ENCODE peak calls at places on chromosomes 3 and 15, in eight cellular contexts. Y, I, T, Q, V, G, F and S are unnamed samples.

GRCh38 chr3:61645148-61645547 is 83.8 kb downstream of the PTPRG start:
- DNase-seq in Y (no peak), I (no peak), T (no peak), Q (peak), V (no peak), G (no peak), F (peak), S (no peak)

GRCh38 chr3:43155464-43156121 is 49.7 kb upstream of the POMGNT2 start:
- DNase-seq in Y (peak), I (peak), T (peak), Q (peak), V (no peak), G (peak), F (peak), S (peak)

GRCh38 chr3:14324224-14324944 is 78.0 kb upstream of the SLC6A6 start:
- DNase-seq in Y (no peak), I (no peak), T (no peak), Q (no peak), V (no peak), G (no peak), F (no peak), S (no peak)

GRCh38 chr3:132354916-132355702 is 37.9 kb downstream of the ACP3 start:
- DNase-seq in Y (no peak), I (no peak), T (no peak), Q (no peak), V (no peak), G (no peak), F (no peak), S (no peak)

GRCh38 chr15:72491768-72492167 is 17.6 kb downstream of the ARIH1 start:
- DNase-seq in Y (peak), I (peak), T (no peak), Q (no peak), V (no peak), G (peak), F (peak), S (no peak)

GRCh38 chr15:82538961-82539689 is 1.1 kb downstream of the RPS17 start:
- DNase-seq in Y (no peak), I (peak), T (no peak), Q (no peak), V (no peak), G (no peak), F (no peak), S (no peak)

GRCh38 chr3:148922467-148922866 is 57.4 kb downstream of the CPA3 start:
- DNase-seq in Y (no peak), I (no peak), T (no peak), Q (no peak), V (no peak), G (no peak), F (no peak), S (no peak)

GRCh38 chr15:73822998-73823397 is 50.4 kb upstream of the TBC1D21 start:
- DNase-seq in Y (peak), I (peak), T (peak), Q (no peak), V (no peak), G (peak), F (no peak), S (no peak)

GRCh38 chr15:91873133-91873526 is 19.6 kb downstream of the SLCO3A1 start:
- DNase-seq in Y (no peak), I (no peak), T (no peak), Q (no peak), V (no peak), G (no peak), F (no peak), S (no peak)

GRCh38 chr3:21294768-21295167 is 456.2 kb downstream of the ZNF385D start:
- DNase-seq in Y (no peak), I (peak), T (no peak), Q (no peak), V (no peak), G (peak), F (no peak), S (no peak)

GRCh38 chr3:102224171-102224570 is 210.6 kb upstream of the ZPLD1 start:
- DNase-seq in Y (no peak), I (peak), T (no peak), Q (no peak), V (no peak), G (peak), F (peak), S (peak)

GRCh38 chr3:175349181-175349580 is 490.0 kb downstream of the NAALADL2 start:
- DNase-seq in Y (no peak), I (no peak), T (no peak), Q (no peak), V (no peak), G (no peak), F (no peak), S (no peak)

GRCh38 chr3:110487840-110488239 is 583.8 kb upstream of the NECTIN3 start:
- DNase-seq in Y (no peak), I (no peak), T (no peak), Q (no peak), V (no peak), G (no peak), F (no peak), S (no peak)

GRCh38 chr3:10387881-10388621 is 67.1 kb upstream of the SEC13 start:
- DNase-seq in Y (no peak), I (peak), T (no peak), Q (no peak), V (no peak), G (no peak), F (no peak), S (no peak)

GRCh38 chr15:70095387-70096214 is 2.1 kb downstream of the TLE3 start:
- DNase-seq in Y (no peak), I (no peak), T (no peak), Q (no peak), V (no peak), G (no peak), F (no peak), S (no peak)

GRCh38 chr15:63371297-63371918 is 10.2 kb downstream of the CA12 start:
- DNase-seq in Y (no peak), I (peak), T (no peak), Q (no peak), V (no peak), G (peak), F (no peak), S (no peak)

GRCh38 chr3:2910997-2911396 is 199.2 kb downstream of the IL5RA start:
- DNase-seq in Y (no peak), I (no peak), T (no peak), Q (no peak), V (no peak), G (no peak), F (no peak), S (no peak)

GRCh38 chr15:35194296-35194695 is 109.2 kb upstream of the NANOGP8 start:
- DNase-seq in Y (no peak), I (peak), T (peak), Q (no peak), V (no peak), G (no peak), F (no peak), S (no peak)